ENCODE peak calls at places on chromosomes 3 and 15, in four cellular contexts. D is hepatocyte, F is tibial nerve, Y is HAP-1. N is an unnamed sample.

GRCh38 chr3:11612515-11613184 is 31.1 kb downstream of the VGLL4 start:
- DNase-seq in D (no peak), F (no peak), Y (no peak), N (no peak)

GRCh38 chr3:38029400-38030125 is at the start of gene PLCD1:
- DNase-seq in D (peak; percentile 89), F (peak; percentile 76), Y (peak; percentile 77), N (peak; percentile 65)

GRCh38 chr15:33243869-33244268 is 49.4 kb upstream of the FMN1 start:
- DNase-seq in D (peak; percentile 28), F (no peak), Y (no peak), N (no peak)

GRCh38 chr15:77889009-77889806 is 188.3 kb downstream of the TBC1D2B start:
- DNase-seq in D (no peak), F (no peak), Y (no peak), N (peak; percentile 27)

GRCh38 chr15:31554261-31554660 is 227.6 kb downstream of the KLF13 start:
- DNase-seq in D (no peak), F (peak; percentile 20), Y (no peak), N (no peak)

GRCh38 chr15:98714906-98715305 is 66.6 kb downstream of the IGF1R start:
- DNase-seq in D (no peak), F (no peak), Y (no peak), N (no peak)

GRCh38 chr15:62941719-62942118 is 100.8 kb upstream of the TPM1 start:
- DNase-seq in D (no peak), F (no peak), Y (no peak), N (no peak)

GRCh38 chr3:134235677-134236076 is 15.0 kb downstream of the RYK start:
- DNase-seq in D (no peak), F (no peak), Y (no peak), N (no peak)

GRCh38 chr15:74776851-74777768 is 4.8 kb upstream of the CSK start:
- DNase-seq in D (no peak), F (no peak), Y (no peak), N (peak; percentile 48)

GRCh38 chr15:60691508-60692047 is 212.6 kb upstream of the ICE2 start:
- DNase-seq in D (no peak), F (no peak), Y (no peak), N (no peak)

GRCh38 chr15:66775127-66776105 is 73.4 kb downstream of the SMAD6 start:
- DNase-seq in D (no peak), F (no peak), Y (no peak), N (no peak)

GRCh38 chr3:112647122-112647521 is 6.2 kb upstream of the CCDC80 start:
- DNase-seq in D (peak; percentile 28), F (no peak), Y (peak; percentile 59), N (no peak)

GRCh38 chr3:45635475-45636256 is 41.1 kb downstream of the LIMD1 start:
- DNase-seq in D (peak; percentile 52), F (no peak), Y (peak; percentile 95), N (no peak)

GRCh38 chr3:171398343-171398742 is 61.9 kb downstream of the TNIK start:
- DNase-seq in D (no peak), F (no peak), Y (no peak), N (no peak)

GRCh38 chr3:52495777-52496602 is 852 bp downstream of the STAB1 start:
- DNase-seq in D (no peak), F (peak; percentile 46), Y (no peak), N (no peak)

GRCh38 chr3:71389911-71390573 is 193.5 kb downstream of the FOXP1 start:
- DNase-seq in D (peak; percentile 42), F (peak; percentile 32), Y (no peak), N (no peak)

GRCh38 chr3:121167374-121168139 is 259.6 kb downstream of the STXBP5L start:
- DNase-seq in D (no peak), F (no peak), Y (no peak), N (no peak)

GRCh38 chr15:60155661-60156060 is 151.6 kb downstream of the FOXB1 start:
- DNase-seq in D (no peak), F (no peak), Y (no peak), N (no peak)

GRCh38 chr3:19148768-19149091 is 420 bp downstream of the KCNH8 start:
- DNase-seq in D (no peak), F (no peak), Y (no peak), N (no peak)

GRCh38 chr3:69997486-69998307 is 1.8 kb upstream of the SAMMSON start:
- DNase-seq in D (no peak), F (no peak), Y (peak; percentile 18), N (no peak)

GRCh38 chr15:85813234-85813633 is 18.5 kb upstream of the KLHL25 start:
- DNase-seq in D (no peak), F (no peak), Y (no peak), N (no peak)

GRCh38 chr3:146838221-146838620 is 233.1 kb upstream of the PLSCR5 start:
- DNase-seq in D (no peak), F (no peak), Y (no peak), N (no peak)

GRCh38 chr3:45211466-45212094 is 14.5 kb downstream of the TMEM158 start:
- DNase-seq in D (peak; percentile 30), F (no peak), Y (no peak), N (no peak)

GRCh38 chr15:31160297-31160696 is 58.8 kb upstream of the TRPM1 start:
- DNase-seq in D (no peak), F (no peak), Y (no peak), N (no peak)

GRCh38 chr3:113136071-113136470 is 75.3 kb upstream of the BOC start:
- DNase-seq in D (peak; percentile 29), F (no peak), Y (peak; percentile 56), N (no peak)

GRCh38 chr15:47846128-47846868 is 129.0 kb downstream of the SEMA6D start:
- DNase-seq in D (no peak), F (no peak), Y (no peak), N (no peak)

GRCh38 chr3:127304121-127304744 is 16.4 kb upstream of the PRR20G start:
- DNase-seq in D (peak; percentile 50), F (no peak), Y (no peak), N (no peak)

GRCh38 chr3:150407818-150408231 is 273 bp upstream of the TSC22D2 start:
- DNase-seq in D (no peak), F (peak; percentile 94), Y (peak; percentile 79), N (peak; percentile 97)

GRCh38 chr3:32842531-32842931 is 24.7 kb downstream of the TRIM71 start:
- DNase-seq in D (no peak), F (no peak), Y (no peak), N (no peak)

GRCh38 chr15:78263351-78263781 is 996 bp upstream of the DNAJA4 start:
- DNase-seq in D (no peak), F (no peak), Y (no peak), N (no peak)

GRCh38 chr3:16663852-16664712 is 58.9 kb upstream of the DAZL start:
- DNase-seq in D (no peak), F (no peak), Y (peak; percentile 99), N (no peak)

DNA sequence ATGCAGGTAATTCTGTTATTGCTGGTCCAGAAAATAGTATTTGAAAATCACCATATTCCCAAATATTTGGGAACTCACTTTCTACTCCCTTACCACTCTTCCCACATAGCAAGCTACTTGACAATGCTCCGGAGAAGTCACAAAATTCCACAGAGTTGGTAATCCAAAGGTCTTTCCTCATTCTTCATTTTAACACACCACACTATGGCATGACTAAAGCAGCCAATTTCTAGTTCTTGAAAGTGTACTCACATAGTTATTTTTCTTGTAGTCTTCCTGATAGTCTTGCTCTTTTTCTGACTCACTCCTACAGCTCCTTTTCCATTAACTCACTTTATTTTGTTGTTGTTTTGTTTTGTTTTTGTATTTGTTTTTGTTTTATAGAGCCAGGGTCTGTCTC is 67.2 kb downstream of the MYO9A start:
- DNase-seq in D (no peak), F (no peak), Y (no peak), N (no peak)
- H3K4me3 ChIP-seq in D (no peak overlapping the region), F (no peak overlapping the region), Y (no peak overlapping the region), N (no peak overlapping the region)

GRCh38 chr3:186844908-186845307 is 2.4 kb downstream of the ADIPOQ start:
- DNase-seq in D (no peak), F (no peak), Y (no peak), N (no peak)

GRCh38 chr3:186839874-186840641 is 2.5 kb upstream of the ADIPOQ start:
- DNase-seq in D (no peak), F (no peak), Y (no peak), N (no peak)

GRCh38 chr3:186841637-186842036 is 873 bp upstream of the ADIPOQ start:
- DNase-seq in D (no peak), F (no peak), Y (no peak), N (no peak)

GRCh38 chr3:186842426-186843038 is at the start of gene ADIPOQ:
- DNase-seq in D (no peak), F (no peak), Y (no peak), N (no peak)

DNA sequence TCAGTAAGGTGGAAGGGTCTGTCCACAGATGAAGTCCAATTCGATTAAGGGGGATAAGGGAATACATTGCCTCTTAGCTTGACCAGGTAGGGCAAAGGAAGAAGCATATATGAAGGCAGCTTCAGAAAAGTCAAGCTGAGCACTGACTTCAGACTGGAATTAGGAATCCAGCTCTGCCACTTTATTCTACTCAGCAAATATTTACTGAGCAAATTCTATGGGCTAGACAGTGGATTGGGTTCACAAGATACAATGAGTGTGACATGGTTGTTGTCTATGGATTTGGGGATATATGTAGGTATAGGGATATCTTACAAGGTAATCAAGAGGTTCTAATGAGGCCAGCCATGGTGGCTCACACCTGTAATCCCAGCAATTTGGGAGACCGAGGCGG is 526 bp downstream of the ADIPOQ start:
- DNase-seq in D (no peak), F (no peak), Y (no peak), N (no peak)
- H3K4me1 ChIP-seq in D (peaks cover 6% of the 10 kb centered on the region), F (no peaks in the 10 kb centered on the region), Y (peaks cover 2% of the 10 kb centered on the region), N (no peaks in the 10 kb centered on the region)

DNA sequence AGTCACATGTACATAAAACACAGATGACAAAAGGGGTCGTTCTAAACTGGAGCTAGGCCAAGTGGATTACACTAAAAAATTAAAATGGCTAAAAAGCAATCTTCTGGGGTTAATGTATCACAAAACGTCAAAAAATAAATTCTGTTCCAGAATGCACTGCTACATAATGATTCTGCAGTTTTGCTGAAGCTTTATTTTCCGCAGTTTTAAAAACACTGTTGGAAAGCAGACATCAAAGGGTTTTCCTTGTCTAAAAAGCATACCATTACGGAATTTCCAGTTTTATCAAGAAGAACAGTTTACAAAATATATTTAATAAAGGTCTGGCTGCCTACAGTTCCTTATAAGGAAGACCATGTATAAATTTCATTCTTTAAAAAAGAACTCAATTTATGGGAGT is 1.4 kb downstream of the DMXL2 start:
- DNase-seq in D (no peak), F (no peak), Y (no peak), N (no peak)
- H3K4me3 ChIP-seq in D (peak overlapping the region; percentile 0), F (no peak overlapping the region), Y (peak overlapping the region; percentile 76), N (no peak overlapping the region)

DNA sequence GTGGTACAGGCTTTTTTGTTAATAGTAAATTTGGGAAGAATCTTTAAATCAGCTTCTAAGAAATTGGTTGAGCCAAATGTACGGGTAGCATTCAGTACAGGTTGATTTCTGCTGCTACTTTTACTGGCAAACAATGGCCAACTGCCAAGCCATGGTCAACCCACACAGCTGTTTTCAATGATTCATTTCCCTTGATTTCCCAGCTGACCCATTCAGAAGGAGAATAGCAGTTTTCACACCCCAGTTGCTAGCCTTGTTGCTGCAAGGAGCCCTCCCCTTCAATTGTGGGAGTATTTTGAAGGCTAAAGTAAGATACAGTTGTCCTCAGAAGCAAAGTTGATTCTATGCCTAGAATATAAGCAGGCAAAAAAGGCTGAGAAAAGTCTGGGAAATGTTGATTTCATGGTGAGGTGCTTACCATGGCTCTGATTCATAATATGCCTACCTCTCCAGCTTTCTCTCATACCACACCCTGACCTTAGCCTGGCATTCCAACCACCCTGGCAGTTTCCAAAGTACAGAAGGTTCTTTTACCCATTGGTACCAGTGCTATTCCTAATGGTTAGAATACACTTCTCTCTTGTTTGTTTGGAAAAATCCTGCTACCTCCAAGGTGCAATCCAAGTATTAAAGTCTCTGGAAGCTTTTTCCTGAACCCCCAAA is 320.3 kb upstream of the TGFBR2 start:
- DNase-seq in D (peak; percentile 19), F (peak; percentile 81), Y (no peak), N (no peak)
- H3K4me1 ChIP-seq in D (peaks cover 15% of the 10 kb centered on the region), F (peaks cover 13% of the 10 kb centered on the region), Y (peaks cover 10% of the 10 kb centered on the region), N (peaks cover 6% of the 10 kb centered on the region)

GRCh38 chr3:136984837-136985236 is 27.1 kb downstream of the IL20RB start:
- DNase-seq in D (peak; percentile 63), F (no peak), Y (no peak), N (no peak)
- H3K4me3 ChIP-seq in D (no peak overlapping the region), F (no peak overlapping the region), Y (no peak overlapping the region), N (no peak overlapping the region)